ENCODE peak calls at places on chromosomes 3 and 15, in ten cellular contexts. C is KBM-7; B is RCC 7860; V is lung; R is Jurkat, Clone E6-1; A is activated CD8-positive, alpha-beta T cell treated with anti-CD3 and anti-CD28 coated beads for 36 hours; S is activated CD4-positive, alpha-beta T cell treated with anti-CD3 and anti-CD28 coated beads for 4 hours; T is endothelial cell; L is left cardiac atrium; W is dorsolateral prefrontal cortex. F is an unnamed sample.

GRCh38 chr3:66497982-66498671 is 2.7 kb downstream of the LRIG1 start:
- DNase-seq in C (no peak), B (no peak), V (no peak), R (no peak), A (no peak), S (no peak), T (no peak), L (no peak), W (no peak), F (no peak)

GRCh38 chr3:138289701-138290100 is 40.0 kb downstream of the NME9 start:
- DNase-seq in C (no peak), B (no peak), V (no peak), R (no peak), A (no peak), S (no peak), T (no peak), L (no peak), W (no peak), F (no peak)

GRCh38 chr3:115512565-115513410 is 110.5 kb upstream of the GAP43 start:
- DNase-seq in C (peak), B (no peak), V (no peak), R (no peak), A (peak), S (peak), T (peak), L (peak), W (peak), F (peak)

GRCh38 chr3:47825590-47825989 is 22.7 kb downstream of the DHX30 start:
- DNase-seq in C (peak), B (no peak), V (no peak), R (no peak), A (peak), S (no peak), T (no peak), L (no peak), W (no peak), F (no peak)

GRCh38 chr15:62691008-62691407 is 351.5 kb upstream of the TPM1 start:
- DNase-seq in C (no peak), B (no peak), V (no peak), R (no peak), A (no peak), S (no peak), T (no peak), L (no peak), W (no peak), F (no peak)

GRCh38 chr15:31266712-31267111 is 59.9 kb upstream of the KLF13 start:
- DNase-seq in C (no peak), B (no peak), V (peak), R (no peak), A (no peak), S (no peak), T (no peak), L (no peak), W (no peak), F (no peak)

GRCh38 chr3:53219897-53220483 is 35.8 kb downstream of the TKT start:
- DNase-seq in C (peak), B (peak), V (peak), R (peak), A (peak), S (peak), T (peak), L (peak), W (peak), F (peak)

GRCh38 chr15:67997996-67998395 is 56.1 kb upstream of the PIAS1 start:
- DNase-seq in C (no peak), B (no peak), V (no peak), R (no peak), A (no peak), S (no peak), T (no peak), L (no peak), W (no peak), F (no peak)

GRCh38 chr3:29514912-29515311 is 234.0 kb downstream of the RBMS3 start:
- DNase-seq in C (peak), B (peak), V (no peak), R (no peak), A (no peak), S (no peak), T (no peak), L (no peak), W (no peak), F (no peak)

GRCh38 chr15:59687831-59688230 is 1.3 kb downstream of the BNIP2 start:
- DNase-seq in C (peak), B (no peak), V (no peak), R (peak), A (peak), S (peak), T (no peak), L (no peak), W (no peak), F (no peak)

GRCh38 chr15:65837301-65838283 is 31.7 kb upstream of the RAB11A start:
- DNase-seq in C (peak), B (no peak), V (no peak), R (no peak), A (no peak), S (no peak), T (no peak), L (no peak), W (no peak), F (no peak)

GRCh38 chr3:152328841-152329240 is 60.1 kb downstream of the MBNL1 start:
- DNase-seq in C (peak), B (peak), V (no peak), R (no peak), A (no peak), S (no peak), T (no peak), L (no peak), W (no peak), F (no peak)

GRCh38 chr3:193963808-193964516 is 172.0 kb upstream of the HES1 start:
- DNase-seq in C (no peak), B (no peak), V (no peak), R (no peak), A (peak), S (no peak), T (no peak), L (no peak), W (no peak), F (no peak)

GRCh38 chr3:105173972-105174371 is 192.7 kb upstream of the ALCAM start:
- DNase-seq in C (no peak), B (no peak), V (no peak), R (no peak), A (no peak), S (no peak), T (no peak), L (no peak), W (no peak), F (no peak)

GRCh38 chr15:98428253-98428989 is 219.9 kb upstream of the IGF1R start:
- DNase-seq in C (peak), B (peak), V (peak), R (no peak), A (peak), S (peak), T (peak), L (peak), W (peak), F (peak)

GRCh38 chr3:50862221-50862620 is 187.5 kb downstream of the DOCK3 start:
- DNase-seq in C (no peak), B (no peak), V (no peak), R (peak), A (no peak), S (no peak), T (no peak), L (no peak), W (no peak), F (no peak)

GRCh38 chr15:96421211-96421610 is 90.7 kb downstream of the NR2F2 start:
- DNase-seq in C (no peak), B (no peak), V (no peak), R (no peak), A (no peak), S (no peak), T (no peak), L (no peak), W (no peak), F (no peak)

GRCh38 chr3:9022305-9022985 is 59.2 kb upstream of the RAD18 start:
- DNase-seq in C (no peak), B (no peak), V (no peak), R (no peak), A (no peak), S (no peak), T (no peak), L (peak), W (peak), F (no peak)

GRCh38 chr3:184560992-184561328 is 625 bp upstream of the EPHB3 start:
- DNase-seq in C (no peak), B (peak), V (no peak), R (no peak), A (no peak), S (no peak), T (no peak), L (no peak), W (no peak), F (no peak)

GRCh38 chr15:59993950-59994401 is 10.1 kb upstream of the FOXB1 start:
- DNase-seq in C (no peak), B (no peak), V (no peak), R (peak), A (peak), S (no peak), T (peak), L (no peak), W (no peak), F (no peak)

GRCh38 chr15:33720952-33721351 is 247.3 kb upstream of the CHRM5 start:
- DNase-seq in C (no peak), B (peak), V (no peak), R (no peak), A (no peak), S (no peak), T (no peak), L (no peak), W (no peak), F (no peak)

GRCh38 chr15:41494922-41495735 is 1.5 kb downstream of the ITPKA start:
- DNase-seq in C (no peak), B (no peak), V (no peak), R (no peak), A (peak), S (no peak), T (peak), L (no peak), W (no peak), F (no peak)

GRCh38 chr3:60053518-60054265 is 1003.9 kb upstream of the CFAP20DC start:
- DNase-seq in C (no peak), B (no peak), V (no peak), R (no peak), A (peak), S (peak), T (no peak), L (no peak), W (no peak), F (no peak)

GRCh38 chr3:47610572-47610971 is 31.9 kb upstream of the CSPG5 start:
- DNase-seq in C (no peak), B (no peak), V (no peak), R (no peak), A (no peak), S (no peak), T (no peak), L (no peak), W (peak), F (no peak)

GRCh38 chr3:37680393-37680792 is 181.3 kb upstream of the CTDSPL start:
- DNase-seq in C (no peak), B (no peak), V (no peak), R (no peak), A (no peak), S (no peak), T (no peak), L (no peak), W (no peak), F (no peak)

GRCh38 chr3:137012097-137012501 is 54.3 kb downstream of the IL20RB start:
- DNase-seq in C (no peak), B (no peak), V (no peak), R (no peak), A (no peak), S (no peak), T (no peak), L (no peak), W (no peak), F (no peak)